ENCODE peak calls at places on chromosomes 3 and 15, in five cellular contexts. One of them, this sample, is unnamed.

GRCh38 chr3:159265705-159266104 is 463.9 kb downstream of the MFSD1 start:
- DNase-seq in GM12864: no peak
- DNase-seq in RPMI7951: no peak
- DNase-seq in HT-29: no peak
- DNase-seq in SK-N-SH: peak
- DNase-seq in this sample: no peak

GRCh38 chr3:157752952-157753351 is 249.7 kb upstream of the VEPH1 start:
- DNase-seq in HT-29: no peak
- DNase-seq in SK-N-SH: no peak
- DNase-seq in RPMI7951: no peak
- DNase-seq in GM12864: no peak
- DNase-seq in this sample: no peak

GRCh38 chr15:88166330-88166993 is 90.1 kb downstream of the NTRK3 start:
- DNase-seq in GM12864: no peak
- DNase-seq in RPMI7951: peak
- DNase-seq in SK-N-SH: no peak
- DNase-seq in HT-29: peak
- DNase-seq in this sample: no peak

GRCh38 chr15:72168833-72169232 is 28.8 kb downstream of the GRAMD2A start:
- DNase-seq in HT-29: no peak
- DNase-seq in SK-N-SH: no peak
- DNase-seq in GM12864: no peak
- DNase-seq in RPMI7951: no peak
- DNase-seq in this sample: no peak

GRCh38 chr3:29536016-29536736 is 255.3 kb downstream of the RBMS3 start:
- DNase-seq in GM12864: no peak
- DNase-seq in RPMI7951: no peak
- DNase-seq in HT-29: no peak
- DNase-seq in SK-N-SH: no peak
- DNase-seq in this sample: no peak

GRCh38 chr15:66603301-66604179 is 37.7 kb upstream of the LCTL start:
- DNase-seq in GM12864: peak
- DNase-seq in SK-N-SH: peak
- DNase-seq in HT-29: peak
- DNase-seq in RPMI7951: peak
- DNase-seq in this sample: peak

GRCh38 chr3:30795176-30795575 is 99.3 kb downstream of the GADL1 start:
- DNase-seq in HT-29: no peak
- DNase-seq in GM12864: no peak
- DNase-seq in RPMI7951: peak
- DNase-seq in SK-N-SH: no peak
- DNase-seq in this sample: no peak

GRCh38 chr3:14460342-14461005 is 58.1 kb downstream of the SLC6A6 start:
- DNase-seq in SK-N-SH: no peak
- DNase-seq in HT-29: no peak
- DNase-seq in GM12864: no peak
- DNase-seq in RPMI7951: peak
- DNase-seq in this sample: no peak

This sample was measured in naive B cell.